ENCODE peak calls at places on chromosomes 1 and 21, in four cellular contexts. J is COR-L47; V is stimulated activated CD8-positive, alpha-beta memory T cell treated with anti-CD3 and anti-CD28 coated beads, Interleukin-15, amount 100 ng/mL, for 1 hour; U is GM10248. K is an unnamed sample.

GRCh38 chr1:162213281-162213909 is 143.9 kb downstream of the NOS1AP start:
- DNase-seq in V (no peak), U (no peak), J (no peak), K (no peak)

GRCh38 chr1:16125088-16125470 is 30.8 kb downstream of the EPHA2 start:
- DNase-seq in V (no peak), U (no peak), J (no peak), K (no peak)

GRCh38 chr1:193443886-193444285 is 257.5 kb upstream of the B3GALT2 start:
- DNase-seq in V (no peak), U (no peak), J (no peak), K (no peak)

GRCh38 chr1:118081387-118081786 is 103.6 kb downstream of the SPAG17 start:
- DNase-seq in V (no peak), J (no peak), U (peak; percentile 20), K (no peak)

GRCh38 chr1:219317762-219318353 is 144.2 kb downstream of the LYPLAL1 start:
- DNase-seq in V (no peak), U (peak; percentile 22), J (no peak), K (peak; percentile 2)

GRCh38 chr21:45053561-45053960 is 20.8 kb upstream of the ADARB1 start:
- DNase-seq in V (no peak), U (no peak), J (no peak), K (no peak)

GRCh38 chr1:41314781-41315481 is 46.3 kb upstream of the FOXO6 start:
- DNase-seq in U (no peak), J (no peak), V (no peak), K (no peak)

GRCh38 chr1:110829955-110830553 is 42.9 kb upstream of the CD53 start:
- DNase-seq in V (peak; percentile 2), J (peak; percentile 21), U (peak; percentile 24), K (peak; percentile 14)

GRCh38 chr1:185759061-185759460 is 24.9 kb downstream of the HMCN1 start:
- DNase-seq in U (no peak), V (no peak), J (no peak), K (no peak)

GRCh38 chr1:171134194-171134924 is 43.7 kb downstream of the FMO3 start:
- DNase-seq in J (no peak), V (no peak), U (no peak), K (no peak)

GRCh38 chr1:109347511-109347910 is 40.7 kb upstream of the MYBPHL start:
- DNase-seq in U (no peak), J (no peak), V (no peak), K (no peak)

GRCh38 chr1:119554188-119554587 is 47.2 kb downstream of the HSD3B1 start:
- DNase-seq in V (no peak), U (no peak), J (peak; percentile 95), K (no peak)

GRCh38 chr1:15178571-15179484 is 25.3 kb downstream of the TMEM51 start:
- DNase-seq in V (no peak), U (no peak), J (peak; percentile 74), K (no peak)

GRCh38 chr1:167409183-167409582 is 109.1 kb downstream of the CD247 start:
- DNase-seq in V (no peak), U (no peak), J (no peak), K (no peak)

GRCh38 chr1:22665752-22666151 is 12.7 kb downstream of the C1QB start:
- DNase-seq in U (no peak), J (peak; percentile 26), V (no peak), K (no peak)

GRCh38 chr1:179810367-179810715 is 67.2 kb downstream of the FAM163A start:
- DNase-seq in U (no peak), J (no peak), V (no peak), K (no peak)

GRCh38 chr1:231983266-231984193 is 356.9 kb downstream of the DISC1 start:
- DNase-seq in J (no peak), U (no peak), V (no peak), K (no peak)

GRCh38 chr1:12636098-12636950 is 7.6 kb upstream of the AADACL4 start:
- DNase-seq in V (no peak), J (no peak), U (no peak), K (no peak)

GRCh38 chr1:117564227-117565082 is 41.4 kb upstream of the TENT5C start:
- DNase-seq in U (no peak), V (no peak), J (no peak), K (no peak)

GRCh38 chr1:154430903-154431302 is 25.8 kb downstream of the IL6R start:
- DNase-seq in V (no peak), J (no peak), U (no peak), K (no peak)

GRCh38 chr1:58434587-58434986 is 111.9 kb downstream of the OMA1 start:
- DNase-seq in J (no peak), V (no peak), U (no peak), K (no peak)

GRCh38 chr21:41283211-41283818 is 33.3 kb upstream of the FAM3B start:
- DNase-seq in V (peak; percentile 14), U (peak; percentile 77), J (peak; percentile 53), K (peak; percentile 55)

K was measured in GM18507.